ENCODE peak calls at places on chromosomes 1 and 21, in seven cellular contexts. Z is stomach, G is CD14-positive monocyte, V is GM04504, I is astrocyte of the spinal cord, C is T-helper 1 cell, S is fibroblast of the conjunctiva. T is an unnamed sample.

GRCh38 chr1:247294282-247294681 is 37.4 kb downstream of the ZNF496 start:
- DNase-seq in Z (no peak), G (no peak), V (peak), I (peak), C (no peak), S (peak), T (no peak)

GRCh38 chr1:53266038-53266437 is 27.7 kb upstream of the MAGOH start:
- DNase-seq in Z (no peak), G (no peak), V (no peak), I (no peak), C (no peak), S (no peak), T (no peak)

GRCh38 chr21:31630062-31630711 is 29.3 kb upstream of the SOD1 start:
- DNase-seq in Z (peak), G (no peak), V (peak), I (peak), C (no peak), S (peak), T (peak)

GRCh38 chr1:59595774-59596173 is 219.0 kb upstream of the HOOK1 start:
- DNase-seq in Z (no peak), G (no peak), V (peak), I (peak), C (no peak), S (peak), T (peak)

GRCh38 chr1:173775578-173776196 is 48.8 kb upstream of the DARS2 start:
- DNase-seq in Z (no peak), G (no peak), V (no peak), I (no peak), C (no peak), S (no peak), T (no peak)

GRCh38 chr21:46179708-46180078 is 4.6 kb downstream of the SPATC1L start:
- DNase-seq in Z (no peak), G (no peak), V (no peak), I (no peak), C (no peak), S (no peak), T (no peak)

GRCh38 chr1:248792342-248792741 is 33.4 kb downstream of the SH3BP5L start:
- DNase-seq in Z (no peak), G (no peak), V (no peak), I (no peak), C (no peak), S (no peak), T (no peak)

GRCh38 chr1:246534114-246534513 is 27.0 kb upstream of the SMYD3 start:
- DNase-seq in Z (no peak), G (no peak), V (no peak), I (no peak), C (no peak), S (no peak), T (no peak)

GRCh38 chr21:26405735-26406361 is 167.2 kb downstream of the CYYR1 start:
- DNase-seq in Z (no peak), G (no peak), V (peak), I (peak), C (no peak), S (peak), T (no peak)

GRCh38 chr21:45865106-45865835 is 116.3 kb upstream of the COL6A1 start:
- DNase-seq in Z (no peak), G (no peak), V (peak), I (peak), C (no peak), S (peak), T (no peak)

GRCh38 chr1:230191079-230191478 is 124.0 kb downstream of the GALNT2 start:
- DNase-seq in Z (peak), G (peak), V (no peak), I (peak), C (no peak), S (peak), T (no peak)

GRCh38 chr1:247332901-247333361 is 1.3 kb upstream of the ZNF496 start:
- DNase-seq in Z (peak), G (no peak), V (no peak), I (no peak), C (no peak), S (no peak), T (peak)

GRCh38 chr1:48603222-48603621 is 131.2 kb upstream of the SPATA6 start:
- DNase-seq in Z (no peak), G (no peak), V (no peak), I (no peak), C (no peak), S (no peak), T (no peak)

GRCh38 chr1:91585502-91585901 is 84.9 kb downstream of the CDC7 start:
- DNase-seq in Z (no peak), G (no peak), V (no peak), I (no peak), C (no peak), S (no peak), T (no peak)

GRCh38 chr1:113219377-113219776 is 146.4 kb downstream of the LRIG2 start:
- DNase-seq in Z (no peak), G (no peak), V (no peak), I (no peak), C (no peak), S (no peak), T (peak)

GRCh38 chr21:45130324-45130774 is 56.0 kb downstream of the ADARB1 start:
- DNase-seq in Z (no peak), G (no peak), V (no peak), I (peak), C (no peak), S (peak), T (no peak)

GRCh38 chr1:86184401-86184800 is 27.8 kb upstream of the COL24A1 start:
- DNase-seq in Z (no peak), G (no peak), V (no peak), I (no peak), C (no peak), S (no peak), T (no peak)

GRCh38 chr1:61163355-61163754 is 81.0 kb downstream of the NFIA start:
- DNase-seq in Z (no peak), G (no peak), V (no peak), I (no peak), C (no peak), S (no peak), T (no peak)

GRCh38 chr1:100188617-100189016 is 10.6 kb upstream of the LRRC39 start:
- DNase-seq in Z (no peak), G (no peak), V (peak), I (peak), C (no peak), S (peak), T (peak)

GRCh38 chr1:225537554-225538251 is 109.9 kb upstream of the LBR start:
- DNase-seq in Z (no peak), G (no peak), V (no peak), I (no peak), C (no peak), S (no peak), T (no peak)

GRCh38 chr1:189021577-189021976 is 1456.1 kb downstream of the BRINP3 start:
- DNase-seq in Z (no peak), G (no peak), V (no peak), I (no peak), C (no peak), S (no peak), T (no peak)

GRCh38 chr1:150576794-150577556 is 2.4 kb downstream of the MCL1 start:
- DNase-seq in Z (no peak), G (no peak), V (no peak), I (peak), C (no peak), S (no peak), T (no peak)

GRCh38 chr1:24714859-24715520 is 30.3 kb upstream of the CLIC4 start:
- DNase-seq in Z (no peak), G (no peak), V (no peak), I (peak), C (no peak), S (no peak), T (no peak)

GRCh38 chr1:202241376-202242079 is 47.9 kb downstream of the LGR6 start:
- DNase-seq in Z (peak), G (no peak), V (no peak), I (no peak), C (no peak), S (no peak), T (no peak)

GRCh38 chr1:187551061-187551460 is 722.3 kb downstream of the PLA2G4A start:
- DNase-seq in Z (no peak), G (no peak), V (no peak), I (no peak), C (no peak), S (no peak), T (no peak)

GRCh38 chr1:37472994-37473393 is 1.4 kb upstream of the ZC3H12A start:
- DNase-seq in Z (no peak), G (no peak), V (no peak), I (no peak), C (no peak), S (no peak), T (no peak)

GRCh38 chr1:36108314-36108713 is 16.7 kb downstream of the COL8A2 start:
- DNase-seq in Z (no peak), G (no peak), V (peak), I (peak), C (no peak), S (peak), T (no peak)

GRCh38 chr1:226984521-226985238 is 44.6 kb downstream of the COQ8A start:
- DNase-seq in Z (no peak), G (peak), V (no peak), I (no peak), C (no peak), S (no peak), T (no peak)

GRCh38 chr1:116666090-116666489 is 1.4 kb downstream of the IGSF3 start:
- DNase-seq in Z (no peak), G (no peak), V (no peak), I (no peak), C (no peak), S (no peak), T (no peak)